ENCODE peak calls at places on chromosome 21, in seven cellular contexts. One of them, this sample, is unnamed.

GRCh38 chr21:26565105-26565504 is 8.0 kb downstream of the CYYR1 start:
- DNase-seq in HepG2: no peak
- DNase-seq in GM12878: no peak
- DNase-seq in GM12892: no peak
- DNase-seq in H1: no peak
- DNase-seq in SK-N-SH: no peak
- DNase-seq in GM12891: no peak
- DNase-seq in this sample: no peak

GRCh38 chr21:23402929-23403520 is 2204.3 kb downstream of the MRPL39 start:
- DNase-seq in GM12892: no peak
- DNase-seq in H1: no peak
- DNase-seq in GM12891: no peak
- DNase-seq in GM12878: no peak
- DNase-seq in HepG2: no peak
- DNase-seq in SK-N-SH: peak; percentile 25
- DNase-seq in this sample: no peak

GRCh38 chr21:42878678-42878992 is 704 bp downstream of the WDR4 start:
- DNase-seq in SK-N-SH: no peak
- DNase-seq in GM12891: no peak
- DNase-seq in GM12892: no peak
- DNase-seq in GM12878: no peak
- DNase-seq in H1: no peak
- DNase-seq in HepG2: no peak
- DNase-seq in this sample: no peak

GRCh38 chr21:41933259-41934079 is 20.3 kb downstream of the C2CD2 start:
- DNase-seq in HepG2: no peak
- DNase-seq in GM12891: no peak
- DNase-seq in GM12878: no peak
- DNase-seq in GM12892: no peak
- DNase-seq in SK-N-SH: peak; percentile 48
- DNase-seq in H1: no peak
- DNase-seq in this sample: no peak

GRCh38 chr21:40765771-40766170 is 81.2 kb downstream of the DSCAM start:
- DNase-seq in GM12878: no peak
- DNase-seq in SK-N-SH: no peak
- DNase-seq in HepG2: no peak
- DNase-seq in GM12892: no peak
- DNase-seq in H1: no peak
- DNase-seq in GM12891: no peak
- DNase-seq in this sample: no peak

GRCh38 chr21:30408782-30409494 is 13.1 kb downstream of the KRTAP13-1 start:
- DNase-seq in HepG2: peak; percentile 14
- DNase-seq in GM12892: no peak
- DNase-seq in H1: peak; percentile 95
- DNase-seq in GM12878: no peak
- DNase-seq in GM12891: no peak
- DNase-seq in SK-N-SH: peak; percentile 49
- DNase-seq in this sample: peak; percentile 8

GRCh38 chr21:29148535-29148934 is 18.1 kb downstream of the MAP3K7CL start:
- DNase-seq in GM12891: no peak
- DNase-seq in H1: no peak
- DNase-seq in SK-N-SH: no peak
- DNase-seq in HepG2: no peak
- DNase-seq in GM12892: no peak
- DNase-seq in GM12878: no peak
- DNase-seq in this sample: no peak

GRCh38 chr21:34899760-34900159 is 149.3 kb downstream of the RUNX1 start:
- DNase-seq in HepG2: no peak
- DNase-seq in GM12891: no peak
- DNase-seq in GM12878: no peak
- DNase-seq in H1: no peak
- DNase-seq in GM12892: no peak
- DNase-seq in SK-N-SH: no peak
- DNase-seq in this sample: no peak

GRCh38 chr21:41562101-41563000 is 54.4 kb upstream of the TMPRSS2 start:
- DNase-seq in GM12892: no peak
- DNase-seq in HepG2: no peak
- DNase-seq in SK-N-SH: no peak
- DNase-seq in GM12878: no peak
- DNase-seq in H1: no peak
- DNase-seq in GM12891: no peak
- DNase-seq in this sample: no peak

GRCh38 chr21:14095021-14095420 is 115.7 kb downstream of the LIPI start:
- DNase-seq in GM12878: no peak
- DNase-seq in HepG2: no peak
- DNase-seq in SK-N-SH: no peak
- DNase-seq in H1: no peak
- DNase-seq in GM12892: no peak
- DNase-seq in GM12891: no peak
- DNase-seq in this sample: no peak

GRCh38 chr21:26148071-26148470 is 22.5 kb downstream of the APP start:
- DNase-seq in GM12891: no peak
- DNase-seq in GM12878: no peak
- DNase-seq in H1: no peak
- DNase-seq in SK-N-SH: no peak
- DNase-seq in GM12892: no peak
- DNase-seq in HepG2: no peak
- DNase-seq in this sample: no peak

GRCh38 chr21:42574234-42575027 is 60.8 kb downstream of the SLC37A1 start:
- DNase-seq in GM12878: no peak
- DNase-seq in GM12892: no peak
- DNase-seq in GM12891: no peak
- DNase-seq in H1: no peak
- DNase-seq in HepG2: peak; percentile 33
- DNase-seq in SK-N-SH: peak; percentile 72
- DNase-seq in this sample: peak; percentile 49

GRCh38 chr21:34667761-34668160 is 1.0 kb upstream of the CLIC6 start:
- DNase-seq in GM12878: no peak
- DNase-seq in HepG2: no peak
- DNase-seq in GM12892: no peak
- DNase-seq in H1: no peak
- DNase-seq in GM12891: no peak
- DNase-seq in SK-N-SH: no peak
- DNase-seq in this sample: no peak

GRCh38 chr21:34266322-34266721 is 97.5 kb upstream of the KCNE2 start:
- DNase-seq in GM12878: no peak
- DNase-seq in GM12892: no peak
- DNase-seq in H1: no peak
- DNase-seq in GM12891: no peak
- DNase-seq in SK-N-SH: no peak
- DNase-seq in HepG2: no peak
- DNase-seq in this sample: no peak

GRCh38 chr21:42040411-42041180 is 30.4 kb upstream of the ZBTB21 start:
- DNase-seq in H1: no peak
- DNase-seq in GM12892: no peak
- DNase-seq in GM12878: no peak
- DNase-seq in SK-N-SH: no peak
- DNase-seq in GM12891: no peak
- DNase-seq in HepG2: peak; percentile 67
- DNase-seq in this sample: no peak

GRCh38 chr21:15494481-15494880 is 235.3 kb upstream of the USP25 start:
- DNase-seq in GM12878: no peak
- DNase-seq in SK-N-SH: no peak
- DNase-seq in HepG2: no peak
- DNase-seq in GM12892: no peak
- DNase-seq in H1: no peak
- DNase-seq in GM12891: no peak
- DNase-seq in this sample: no peak

GRCh38 chr21:42847051-42847707 is 32.2 kb downstream of the WDR4 start:
- DNase-seq in HepG2: no peak
- DNase-seq in GM12878: no peak
- DNase-seq in H1: no peak
- DNase-seq in GM12892: no peak
- DNase-seq in GM12891: no peak
- DNase-seq in SK-N-SH: peak; percentile 10
- DNase-seq in this sample: no peak

GRCh38 chr21:42499430-42500106 is 3.5 kb upstream of the RSPH1 start:
- DNase-seq in H1: no peak
- DNase-seq in GM12878: no peak
- DNase-seq in GM12891: no peak
- DNase-seq in SK-N-SH: no peak
- DNase-seq in GM12892: no peak
- DNase-seq in HepG2: no peak
- DNase-seq in this sample: no peak

GRCh38 chr21:42666918-42667317 is 13.5 kb downstream of the PDE9A start:
- DNase-seq in H1: no peak
- DNase-seq in HepG2: peak; percentile 39
- DNase-seq in GM12891: no peak
- DNase-seq in GM12892: no peak
- DNase-seq in SK-N-SH: no peak
- DNase-seq in GM12878: no peak
- DNase-seq in this sample: no peak

GRCh38 chr21:41676198-41676597 is 90.7 kb downstream of the RIPK4 start:
- DNase-seq in GM12891: no peak
- DNase-seq in H1: no peak
- DNase-seq in SK-N-SH: no peak
- DNase-seq in HepG2: no peak
- DNase-seq in GM12892: no peak
- DNase-seq in GM12878: no peak
- DNase-seq in this sample: no peak

GRCh38 chr21:35843911-35844667 is 216.2 kb downstream of the SETD4 start:
- DNase-seq in GM12878: no peak
- DNase-seq in HepG2: no peak
- DNase-seq in GM12892: no peak
- DNase-seq in H1: no peak
- DNase-seq in SK-N-SH: no peak
- DNase-seq in GM12891: no peak
- DNase-seq in this sample: no peak

GRCh38 chr21:29477941-29478340 is 179.2 kb downstream of the BACH1 start:
- DNase-seq in SK-N-SH: no peak
- DNase-seq in H1: no peak
- DNase-seq in GM12878: no peak
- DNase-seq in GM12891: no peak
- DNase-seq in GM12892: no peak
- DNase-seq in HepG2: no peak
- DNase-seq in this sample: no peak

GRCh38 chr21:41961753-41962152 is 7.9 kb upstream of the C2CD2 start:
- DNase-seq in H1: no peak
- DNase-seq in HepG2: no peak
- DNase-seq in SK-N-SH: no peak
- DNase-seq in GM12891: no peak
- DNase-seq in GM12878: no peak
- DNase-seq in GM12892: no peak
- DNase-seq in this sample: no peak

GRCh38 chr21:42848932-42849758 is 30.2 kb downstream of the WDR4 start:
- DNase-seq in GM12891: no peak
- DNase-seq in GM12892: no peak
- DNase-seq in HepG2: no peak
- DNase-seq in GM12878: no peak
- DNase-seq in H1: no peak
- DNase-seq in SK-N-SH: no peak
- DNase-seq in this sample: no peak

DNA sequence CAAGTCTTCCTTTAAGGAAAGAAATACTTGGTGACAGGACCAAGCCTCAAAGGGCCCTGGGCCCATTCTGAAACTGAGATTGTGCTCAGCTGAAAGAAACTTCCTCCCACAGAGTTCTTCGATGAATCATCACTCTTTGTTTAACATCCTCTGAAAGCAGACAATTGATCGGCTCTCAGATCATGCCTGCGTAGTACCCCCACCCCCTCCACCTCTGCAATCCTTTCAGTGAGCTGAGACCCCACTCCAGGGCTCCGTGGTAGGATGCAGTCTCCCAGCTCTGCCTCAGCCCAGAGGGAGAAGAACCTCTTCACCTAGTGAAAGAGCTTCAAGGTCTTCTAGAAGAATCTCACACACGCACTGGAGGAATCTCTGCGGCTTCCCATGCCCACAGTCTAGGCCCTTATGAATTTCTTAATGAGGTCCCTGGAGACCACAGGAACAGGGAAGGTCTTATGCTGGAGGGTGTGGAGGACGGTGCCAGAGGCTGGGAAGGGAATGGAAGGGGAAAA is 104.9 kb upstream of the SOD1 start:
- DNase-seq in GM12878: peak; percentile 46
- DNase-seq in GM12891: no peak
- DNase-seq in HepG2: no peak
- DNase-seq in SK-N-SH: no peak
- DNase-seq in GM12892: no peak
- DNase-seq in H1: no peak
- DNase-seq in this sample: no peak
- TF ChIP-seq TAF1 in GM12878: no peak
- TF ChIP-seq TAF1 in GM12891: no peak
- TF ChIP-seq TAF1 in HepG2: no peak
- TF ChIP-seq TAF1 in SK-N-SH: no peak
- TF ChIP-seq TAF1 in GM12892: no peak
- TF ChIP-seq TAF1 in H1: peak; percentile 34
- TF ChIP-seq TAF1 in this sample: no peak

GRCh38 chr21:46048926-46049889 is 48.7 kb upstream of the COL6A2 start:
- DNase-seq in HepG2: no peak
- DNase-seq in GM12892: no peak
- DNase-seq in GM12891: no peak
- DNase-seq in H1: no peak
- DNase-seq in GM12878: no peak
- DNase-seq in SK-N-SH: no peak
- DNase-seq in this sample: no peak
- TF ChIP-seq TAF1 in HepG2: no peak
- TF ChIP-seq TAF1 in GM12892: no peak
- TF ChIP-seq TAF1 in GM12891: no peak
- TF ChIP-seq TAF1 in H1: no peak
- TF ChIP-seq TAF1 in GM12878: no peak
- TF ChIP-seq TAF1 in SK-N-SH: no peak
- TF ChIP-seq TAF1 in this sample: no peak

DNA sequence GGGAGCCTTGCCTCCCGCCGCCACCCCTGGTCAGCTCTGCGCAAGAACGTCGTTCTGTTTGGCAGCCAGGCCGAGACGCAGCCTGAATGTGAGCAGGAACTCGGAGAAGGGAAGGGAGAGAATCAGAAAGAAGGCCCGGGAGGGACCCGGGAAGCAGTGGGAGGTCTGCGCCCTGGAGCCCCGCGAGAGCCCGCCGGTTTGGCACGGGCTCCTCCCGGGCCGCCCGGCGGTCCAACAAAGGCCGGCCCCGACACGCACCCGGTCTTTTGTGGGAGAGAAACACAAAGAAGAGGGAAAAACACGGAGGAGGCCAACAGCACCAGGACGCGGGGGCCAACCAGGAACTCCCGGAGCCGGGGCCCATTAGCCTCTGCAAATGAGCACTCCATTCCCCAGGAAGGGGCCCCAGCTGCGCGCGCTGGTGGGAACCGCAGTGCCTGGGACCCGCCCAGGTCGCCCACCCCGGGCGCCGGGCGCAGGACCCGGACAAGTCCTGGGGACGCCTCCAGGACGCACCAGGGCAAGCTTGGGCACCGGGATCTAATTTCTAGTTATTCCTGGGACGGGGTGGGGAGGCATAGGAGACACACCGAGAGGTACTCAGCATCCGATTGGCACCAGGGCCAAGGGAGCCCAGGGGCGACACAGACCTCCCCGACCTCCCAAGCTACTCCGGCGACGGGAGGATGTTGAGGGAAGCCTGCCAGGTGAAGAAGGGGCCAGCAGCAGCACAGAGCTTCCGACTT is 2.7 kb upstream of the OLIG2 start:
- DNase-seq in GM12878: no peak
- DNase-seq in H1: no peak
- DNase-seq in SK-N-SH: peak; percentile 28
- DNase-seq in GM12892: no peak
- DNase-seq in GM12891: no peak
- DNase-seq in HepG2: no peak
- DNase-seq in this sample: no peak
- TF ChIP-seq TAF1 in GM12878: no peak
- TF ChIP-seq TAF1 in H1: no peak
- TF ChIP-seq TAF1 in SK-N-SH: no peak
- TF ChIP-seq TAF1 in GM12892: no peak
- TF ChIP-seq TAF1 in GM12891: no peak
- TF ChIP-seq TAF1 in HepG2: no peak
- TF ChIP-seq TAF1 in this sample: no peak

GRCh38 chr21:28069446-28069845 is 923.2 kb downstream of the LTN1 start:
- DNase-seq in HepG2: no peak
- DNase-seq in SK-N-SH: no peak
- DNase-seq in GM12878: no peak
- DNase-seq in GM12892: no peak
- DNase-seq in GM12891: no peak
- DNase-seq in H1: peak; percentile 7
- DNase-seq in this sample: no peak
- TF ChIP-seq TAF1 in HepG2: no peak
- TF ChIP-seq TAF1 in SK-N-SH: no peak
- TF ChIP-seq TAF1 in GM12878: no peak
- TF ChIP-seq TAF1 in GM12892: no peak
- TF ChIP-seq TAF1 in GM12891: no peak
- TF ChIP-seq TAF1 in H1: no peak
- TF ChIP-seq TAF1 in this sample: no peak

This sample was measured in K562.